ENCODE peak calls at places on chromosomes 6 and 20, in ten cellular contexts. Q is naive thymus-derived CD8-positive, alpha-beta T cell; E is left colon; D is HFF-Myc; I is nephron progenitor cell; O is CD8-positive, alpha-beta T cell; J is NCI-H1048; S is kidney epithelial cell; P is stimulated activated CD4-positive, alpha-beta T cell treated with anti-CD3 and anti-CD28 coated beads, Interleukin-15, amount 100 ng/mL, for 1 hour; Z is fibroblast of mammary gland. B is an unnamed sample.

GRCh38 chr6:111846511-111847409 is 26.5 kb downstream of the FYN start:
- DNase-seq in Q (peak), E (peak), D (no peak), I (no peak), O (no peak), J (no peak), S (no peak), P (no peak), Z (no peak), B (no peak)

GRCh38 chr20:17661121-17661744 is 20.8 kb downstream of the RRBP1 start:
- DNase-seq in Q (peak), E (no peak), D (no peak), I (no peak), O (no peak), J (no peak), S (no peak), P (no peak), Z (no peak), B (no peak)

GRCh38 chr6:106574729-106575458 is 54.4 kb downstream of the RTN4IP1 start:
- DNase-seq in Q (no peak), E (no peak), D (peak), I (no peak), O (no peak), J (no peak), S (peak), P (no peak), Z (peak), B (no peak)

GRCh38 chr20:33868042-33868441 is 56.9 kb downstream of the CHMP4B start:
- DNase-seq in Q (no peak), E (no peak), D (no peak), I (no peak), O (no peak), J (no peak), S (no peak), P (no peak), Z (no peak), B (no peak)

GRCh38 chr20:45359069-45359405 is 3.9 kb upstream of the SYS1 start:
- DNase-seq in Q (no peak), E (no peak), D (no peak), I (no peak), O (no peak), J (no peak), S (no peak), P (no peak), Z (peak), B (no peak)

GRCh38 chr6:117776441-117776840 is 101.2 kb downstream of the NUS1 start:
- DNase-seq in Q (no peak), E (no peak), D (no peak), I (no peak), O (no peak), J (no peak), S (no peak), P (no peak), Z (peak), B (no peak)

GRCh38 chr6:159213401-159213800 is 44.2 kb downstream of the FNDC1 start:
- DNase-seq in Q (no peak), E (no peak), D (no peak), I (peak), O (no peak), J (no peak), S (no peak), P (no peak), Z (peak), B (no peak)

GRCh38 chr6:29647927-29648642 is 8.8 kb upstream of the MOG start:
- DNase-seq in Q (no peak), E (no peak), D (peak), I (no peak), O (no peak), J (no peak), S (no peak), P (no peak), Z (peak), B (no peak)

GRCh38 chr6:35236223-35236622 is 22.5 kb downstream of the SCUBE3 start:
- DNase-seq in Q (no peak), E (no peak), D (no peak), I (no peak), O (no peak), J (no peak), S (no peak), P (no peak), Z (no peak), B (no peak)

GRCh38 chr20:48903705-48904104 is 17.8 kb upstream of the ARFGEF2 start:
- DNase-seq in Q (no peak), E (no peak), D (no peak), I (no peak), O (no peak), J (no peak), S (no peak), P (no peak), Z (no peak), B (peak)

GRCh38 chr6:52389626-52390360 is 27.8 kb downstream of the PAQR8 start:
- DNase-seq in Q (peak), E (peak), D (no peak), I (no peak), O (peak), J (no peak), S (peak), P (peak), Z (peak), B (no peak)

GRCh38 chr6:159170999-159171712 is 2.0 kb downstream of the FNDC1 start:
- DNase-seq in Q (no peak), E (peak), D (no peak), I (no peak), O (no peak), J (no peak), S (no peak), P (no peak), Z (peak), B (no peak)

GRCh38 chr6:73566954-73567591 is 46.2 kb upstream of the EEF1A1 start:
- DNase-seq in Q (no peak), E (peak), D (no peak), I (no peak), O (no peak), J (no peak), S (no peak), P (no peak), Z (peak), B (no peak)

GRCh38 chr20:64240243-64241015 is 15.1 kb upstream of the PCMTD2 start:
- DNase-seq in Q (peak), E (no peak), D (no peak), I (no peak), O (no peak), J (no peak), S (no peak), P (no peak), Z (no peak), B (no peak)

GRCh38 chr6:104644848-104645247 is 214.9 kb downstream of the HACE1 start:
- DNase-seq in Q (no peak), E (no peak), D (no peak), I (no peak), O (no peak), J (no peak), S (no peak), P (no peak), Z (no peak), B (no peak)